ENCODE peak calls at places on chromosomes 5 and 9, in four cellular contexts. X, Y, H and U are unnamed samples.

GRCh38 chr5:2031581-2031980 is 148.9 kb upstream of the IRX4 start:
- DNase-seq in Y (no peak), H (no peak), X (no peak), U (no peak)

GRCh38 chr9:136323420-136323819 is 3.9 kb upstream of the GPSM1 start:
- DNase-seq in H (peak), X (no peak), Y (no peak), U (no peak)

GRCh38 chr5:96893342-96893741 is 17.0 kb downstream of the ERAP2 start:
- DNase-seq in X (peak), Y (peak), H (peak), U (peak)

GRCh38 chr5:78651468-78651867 is 2.9 kb upstream of the LHFPL2 start:
- DNase-seq in Y (no peak), X (no peak), H (no peak), U (no peak)

GRCh38 chr5:57338849-57339340 is 143.7 kb downstream of the ACTBL2 start:
- DNase-seq in X (no peak), Y (no peak), H (no peak), U (no peak)

GRCh38 chr5:135307143-135307903 is 91.7 kb downstream of the MACROH2A1 start:
- DNase-seq in Y (no peak), X (no peak), H (no peak), U (no peak)

GRCh38 chr5:14364576-14365472 is 216.8 kb upstream of the OTULINL start:
- DNase-seq in X (no peak), Y (no peak), H (peak), U (peak)

GRCh38 chr5:143448518-143448917 is 45.0 kb upstream of the NR3C1 start:
- DNase-seq in H (no peak), X (no peak), Y (no peak), U (no peak)

GRCh38 chr5:53095222-53095621 is 14.3 kb downstream of the MOCS2 start:
- DNase-seq in H (no peak), X (no peak), Y (no peak), U (no peak)

GRCh38 chr5:59380350-59380951 is 513.1 kb downstream of the PDE4D start:
- DNase-seq in X (peak), Y (peak), H (peak), U (peak)

GRCh38 chr5:141853895-141854626 is 24.1 kb downstream of the PCDH1 start:
- DNase-seq in X (no peak), Y (no peak), H (no peak), U (no peak)

GRCh38 chr9:116516456-116516855 is 170.6 kb upstream of the TRIM32 start:
- DNase-seq in H (no peak), X (no peak), Y (no peak), U (no peak)

GRCh38 chr5:134020188-134020587 is 15.4 kb upstream of the VDAC1 start:
- DNase-seq in H (no peak), X (no peak), Y (no peak), U (peak)

GRCh38 chr5:82793808-82794419 is 283.3 kb downstream of the TMEM167A start:
- DNase-seq in X (peak), H (no peak), Y (peak), U (peak)

GRCh38 chr9:130243015-130243881 is 22.3 kb upstream of the HMCN2 start:
- DNase-seq in X (peak), H (no peak), Y (peak), U (peak)

GRCh38 chr9:121021294-121021693 is 28.8 kb downstream of the C5 start:
- DNase-seq in Y (no peak), H (no peak), X (no peak), U (no peak)

GRCh38 chr5:116696356-116696755 is 121.7 kb upstream of the SEMA6A start:
- DNase-seq in Y (no peak), X (no peak), H (no peak), U (no peak)

GRCh38 chr5:35183243-35183955 is 46.9 kb downstream of the PRLR start:
- DNase-seq in X (peak), H (peak), Y (peak), U (peak)

GRCh38 chr9:18122156-18122555 is 351.8 kb upstream of the ADAMTSL1 start:
- DNase-seq in Y (no peak), X (no peak), H (peak), U (peak)